ENCODE peak calls at places on chromosomes 1 and 21, in nine cellular contexts. N is A673, P is HepG2, J is body of pancreas, B is OCI-LY7, O is PC-3, A is left lung, H is fibroblast of lung, Z is lung. F is an unnamed sample.
A peak's percentile ranks its signal among the peaks of the same experiment; 100 is the strongest.

GRCh38 chr1:67060811-67061218 is 6.9 kb upstream of the SLC35D1 start:
- DNase-seq in N (peak; percentile 6), P (peak; percentile 54), J (peak; percentile 53), B (no peak), O (peak; percentile 93), A (no peak), H (peak; percentile 99), Z (no peak), F (peak; percentile 69)

GRCh38 chr1:59446257-59446901 is 149.5 kb downstream of the FGGY start:
- DNase-seq in N (peak; percentile 69), P (no peak), J (no peak), B (no peak), O (peak; percentile 79), A (no peak), H (peak; percentile 90), Z (no peak), F (no peak)

GRCh38 chr1:48109390-48110009 is 112.3 kb upstream of the TRABD2B start:
- DNase-seq in N (peak; percentile 42), P (peak; percentile 61), J (peak; percentile 61), B (peak; percentile 49), O (peak; percentile 80), A (no peak), H (peak; percentile 27), Z (no peak), F (no peak)

GRCh38 chr1:116986531-116987255 is 14.9 kb upstream of the CD101 start:
- DNase-seq in N (no peak), P (no peak), J (no peak), B (no peak), O (no peak), A (no peak), H (no peak), Z (no peak), F (no peak)

GRCh38 chr1:85048296-85049064 is at the start of gene MCOLN3:
- DNase-seq in N (peak; percentile 16), P (no peak), J (peak; percentile 65), B (no peak), O (peak; percentile 58), A (peak; percentile 66), H (no peak), Z (peak; percentile 37), F (peak; percentile 71)

GRCh38 chr1:67834246-67834877 is 1.1 kb upstream of the GNG12 start:
- DNase-seq in N (no peak), P (no peak), J (no peak), B (no peak), O (no peak), A (no peak), H (peak; percentile 14), Z (no peak), F (no peak)

GRCh38 chr1:173562813-173563212 is 40.1 kb downstream of the SLC9C2 start:
- DNase-seq in N (peak; percentile 32), P (peak; percentile 3), J (no peak), B (no peak), O (peak; percentile 53), A (no peak), H (no peak), Z (no peak), F (no peak)

GRCh38 chr1:218692808-218693207 is 347.7 kb downstream of the TGFB2 start:
- DNase-seq in N (no peak), P (no peak), J (no peak), B (no peak), O (no peak), A (no peak), H (no peak), Z (no peak), F (no peak)

GRCh38 chr1:39574646-39575045 is 1.9 kb downstream of the PABPC4 start:
- DNase-seq in N (no peak), P (peak; percentile 18), J (peak; percentile 54), B (no peak), O (peak; percentile 42), A (no peak), H (peak; percentile 19), Z (no peak), F (no peak)

DNA sequence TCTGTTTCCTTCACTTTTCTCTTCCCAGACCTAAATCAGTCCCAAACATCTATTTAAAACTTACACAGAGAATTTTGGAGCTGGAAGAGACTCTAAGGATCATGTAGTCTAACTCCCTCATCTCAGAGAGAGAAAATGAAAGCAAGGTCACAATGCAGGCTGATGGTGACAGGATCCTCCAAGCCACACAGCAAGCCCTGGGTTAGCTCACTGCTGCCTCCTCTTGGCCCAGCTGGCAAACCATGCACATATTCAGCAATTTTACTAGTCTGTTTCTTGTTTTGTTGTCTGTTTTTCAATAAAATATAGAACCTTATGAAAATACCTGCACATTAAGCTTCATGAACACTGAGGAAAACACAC is 27.7 kb upstream of the LY9 start:
- DNase-seq in N (peak; percentile 48), P (peak; percentile 29), J (peak; percentile 47), B (peak; percentile 84), O (peak; percentile 61), A (peak; percentile 67), H (no peak), Z (no peak), F (no peak)
- TF ChIP-seq CTCF in N (peak; percentile 58), P (peak; percentile 70), J (no peak), B (peak; percentile 90), O (peak; percentile 75), A (peak; percentile 51), H (no peak), Z (peak; percentile 53), F (no peak)

DNA sequence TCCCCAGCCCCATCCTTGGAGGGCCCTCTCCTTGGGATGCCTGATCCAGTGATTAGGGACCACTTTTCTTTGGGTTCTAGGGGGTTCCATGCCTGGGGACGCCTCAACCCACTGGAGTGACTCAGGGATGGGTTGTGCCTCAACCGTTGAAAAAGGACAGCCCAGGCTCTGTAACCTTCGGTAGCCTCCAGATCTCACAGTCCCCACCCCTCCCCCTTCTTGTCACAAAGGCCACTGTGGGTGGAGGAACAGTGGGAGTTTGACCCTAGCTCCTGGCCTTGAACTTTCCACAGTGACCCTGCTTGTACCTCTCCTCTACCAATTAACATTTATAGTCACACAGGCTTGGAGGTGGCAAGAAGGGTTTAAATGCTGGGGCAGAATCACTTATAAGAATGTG is 2.6 kb upstream of the RORC start:
- DNase-seq in N (no peak), P (peak; percentile 20), J (no peak), B (no peak), O (no peak), A (no peak), H (no peak), Z (no peak), F (no peak)
- H3K4me1 ChIP-seq in N (peaks cover 10% of the 10 kb centered on the region), P (peaks cover 79% of the 10 kb centered on the region), J (peaks cover 85% of the 10 kb centered on the region), B (peaks cover 6% of the 10 kb centered on the region), O (peaks cover 33% of the 10 kb centered on the region), A (peaks cover 8% of the 10 kb centered on the region), H (no peaks in the 10 kb centered on the region), Z (peaks cover 25% of the 10 kb centered on the region), F (peaks cover 42% of the 10 kb centered on the region)

DNA sequence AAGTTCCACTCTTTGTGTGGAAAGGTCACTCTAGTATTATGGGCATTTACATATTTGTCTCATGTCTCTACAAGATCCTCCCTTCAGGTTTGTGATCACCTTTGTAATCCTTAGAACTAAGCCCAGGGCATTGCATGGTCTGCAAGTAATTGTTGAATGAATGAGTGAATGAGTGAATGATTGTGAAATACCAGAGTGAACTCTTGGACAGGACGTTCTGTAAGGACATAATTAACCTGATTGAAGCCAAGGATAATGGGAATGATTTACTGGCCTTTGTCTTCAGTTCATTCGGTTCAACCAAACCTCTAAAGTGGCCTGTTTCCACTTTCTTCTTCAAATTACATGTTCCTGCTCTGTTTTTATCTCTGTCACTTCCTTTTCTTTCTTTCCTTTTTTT is 83.0 kb upstream of the TSPAN2 start:
- DNase-seq in N (no peak), P (no peak), J (no peak), B (no peak), O (no peak), A (no peak), H (no peak), Z (no peak), F (no peak)
- H3K4me3 ChIP-seq in N (no peak overlapping the region), P (no peak overlapping the region), J (no peak overlapping the region), B (no peak overlapping the region), O (no peak overlapping the region), A (no peak overlapping the region), H (no peak overlapping the region), Z (no peak overlapping the region), F (no peak overlapping the region)

DNA sequence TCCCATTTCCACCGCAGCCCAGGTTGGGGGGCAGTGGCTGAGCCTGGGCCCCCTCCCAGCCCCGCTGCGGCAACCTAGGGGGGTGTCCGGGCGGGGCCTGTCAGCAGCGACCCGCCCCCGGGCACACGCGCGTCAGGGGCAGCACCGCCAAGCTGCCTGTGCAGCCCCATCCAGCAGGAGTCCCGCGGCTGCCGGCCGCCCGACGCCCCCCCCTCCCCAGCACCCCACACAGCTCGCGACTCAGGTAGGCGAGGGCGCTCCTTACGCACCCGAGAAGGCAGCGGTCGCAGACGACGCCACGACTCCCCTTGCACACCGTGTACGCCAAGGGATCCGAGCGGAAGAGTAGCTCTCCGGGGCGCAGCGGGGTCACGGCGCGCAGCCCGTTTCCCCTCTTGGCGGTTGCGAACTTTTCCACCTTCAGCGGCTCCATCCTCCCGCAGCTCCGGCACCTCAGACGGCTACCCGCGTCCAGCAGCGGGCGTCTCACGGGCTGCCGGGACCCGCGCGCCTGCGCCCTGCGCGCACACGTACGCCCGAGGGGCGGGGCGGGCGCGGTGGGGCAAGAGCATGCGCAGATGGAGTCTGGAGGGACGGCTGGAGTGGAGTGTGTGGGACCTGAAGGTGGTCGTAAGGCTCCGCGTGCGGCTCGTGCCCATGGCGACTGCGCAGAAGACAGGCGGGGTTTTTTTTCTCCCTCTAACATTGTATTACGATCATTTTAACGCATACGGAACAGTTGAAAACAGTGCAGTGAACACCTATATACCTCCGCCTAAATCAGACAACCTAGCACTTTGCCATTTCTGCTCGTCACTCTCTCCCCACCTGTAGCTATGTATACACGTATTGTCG is at the start of gene SMYD3:
- DNase-seq in N (peak; percentile 90), P (peak; percentile 77), J (peak; percentile 74), B (peak; percentile 89), O (peak; percentile 88), A (peak; percentile 72), H (peak; percentile 66), Z (peak; percentile 70), F (no peak)
- TF ChIP-seq CTCF in N (peak; percentile 18), P (peak; percentile 53), J (no peak), B (peak; percentile 31), O (peak; percentile 33), A (no peak), H (no peak), Z (no peak), F (peak; percentile 9)

DNA sequence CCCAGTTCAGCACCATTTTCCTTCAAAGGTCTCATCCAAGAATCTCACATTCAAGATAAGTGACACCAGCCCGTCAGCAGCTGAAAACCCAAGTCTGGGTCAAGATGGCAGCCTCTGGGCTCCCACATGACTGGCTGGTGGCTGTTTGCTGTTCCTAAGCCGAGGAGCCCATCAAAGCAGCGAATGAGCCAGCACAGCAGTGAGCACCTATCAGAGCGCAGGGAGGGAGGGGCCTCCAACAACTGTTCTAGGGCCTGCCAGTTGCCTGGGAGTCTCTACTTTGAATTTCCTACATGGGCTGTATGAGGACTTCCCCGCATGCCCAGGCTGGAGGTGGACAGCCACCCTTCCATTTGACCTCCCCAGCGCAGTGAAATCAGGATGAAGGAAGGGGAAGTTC is 102.7 kb downstream of the ADARB1 start:
- DNase-seq in N (no peak), P (no peak), J (no peak), B (no peak), O (no peak), A (no peak), H (no peak), Z (no peak), F (no peak)
- H3K4me1 ChIP-seq in N (no peaks in the 10 kb centered on the region), P (no peaks in the 10 kb centered on the region), J (no peaks in the 10 kb centered on the region), B (no peaks in the 10 kb centered on the region), O (peaks cover 11% of the 10 kb centered on the region), A (no peaks in the 10 kb centered on the region), H (no peaks in the 10 kb centered on the region), Z (no peaks in the 10 kb centered on the region), F (no peaks in the 10 kb centered on the region)